ENCODE peak calls at places on chromosomes 11 and 22, in eight cellular contexts. Y is iPS DF 6.9; D is fibroblast of lung; R is A549; C is aorta; Z is CD8-positive, alpha-beta memory T cell; K is right cardiac atrium; W is lower lobe of right lung. E is an unnamed sample. For H3K9me3, the result is how much of the 10 kb centered on the place peaks cover.

GRCh38 chr11:9527481-9528140 is 45.9 kb upstream of the WEE1 start:
- DNase-seq in R (peak), D (peak), W (no peak), K (no peak), Y (no peak), Z (no peak), C (no peak), E (no peak)

GRCh38 chr11:73760066-73760679 is 701 bp downstream of the RAB6A start:
- DNase-seq in R (peak), K (peak), W (peak), C (peak), Z (peak), D (peak), Y (no peak), E (no peak)

GRCh38 chr11:8267831-8268529 is 4.3 kb upstream of the LMO1 start:
- DNase-seq in R (no peak), Y (no peak), W (no peak), K (no peak), C (no peak), Z (no peak), D (peak), E (no peak)

GRCh38 chr22:35131423-35132050 is 65.6 kb downstream of the ISX start:
- DNase-seq in Z (no peak), K (no peak), D (no peak), R (no peak), W (no peak), Y (no peak), C (no peak), E (no peak)

GRCh38 chr11:72225411-72225951 is 914 bp downstream of the INPPL1 start:
- DNase-seq in W (peak), D (no peak), Y (no peak), Z (peak), R (no peak), C (no peak), K (peak), E (no peak)

GRCh38 chr11:20051783-20052399 is 108.4 kb downstream of the DBX1 start:
- DNase-seq in W (no peak), C (no peak), K (no peak), Z (no peak), R (no peak), D (no peak), Y (no peak), E (no peak)

GRCh38 chr11:112113539-112114457 is 27.1 kb downstream of the SDHD start:
- DNase-seq in Z (peak), C (no peak), K (no peak), R (peak), W (no peak), Y (peak), D (peak), E (no peak)

GRCh38 chr11:97990162-97990920 is 1030.4 kb upstream of the CNTN5 start:
- DNase-seq in C (no peak), K (no peak), Z (no peak), W (no peak), Y (no peak), R (no peak), D (peak), E (no peak)

GRCh38 chr11:120789391-120789790 is 234.5 kb upstream of the TBCEL start:
- DNase-seq in R (no peak), Z (no peak), W (no peak), D (no peak), C (no peak), K (no peak), Y (no peak), E (no peak)

GRCh38 chr11:128775513-128775912 is 81.6 kb downstream of the FLI1 start:
- DNase-seq in R (no peak), K (no peak), Z (no peak), Y (no peak), W (no peak), C (no peak), D (peak), E (no peak)

GRCh38 chr11:119305556-119306372 is 11.2 kb downstream of the MCAM start:
- DNase-seq in Z (peak), C (no peak), D (no peak), Y (no peak), K (no peak), W (no peak), R (no peak), E (no peak)

GRCh38 chr22:28479912-28480311 is 199.7 kb downstream of the TTC28 start:
- DNase-seq in D (no peak), Y (no peak), R (no peak), C (no peak), Z (no peak), K (no peak), W (no peak), E (no peak)

GRCh38 chr22:50303848-50304527 is 3.5 kb downstream of the PLXNB2 start:
- DNase-seq in W (peak), R (peak), D (no peak), Y (no peak), K (peak), Z (no peak), C (peak), E (no peak)

GRCh38 chr22:43537019-43537585 is 125.3 kb downstream of the MPPED1 start:
- DNase-seq in Z (no peak), K (no peak), C (no peak), W (no peak), Y (no peak), D (no peak), R (no peak), E (no peak)

GRCh38 chr22:48577014-48577690 is 1250.5 kb downstream of the BRD1 start:
- DNase-seq in R (no peak), C (peak), D (no peak), Y (no peak), K (peak), W (peak), Z (no peak), E (no peak)
- H3K9me3 ChIP-seq in R (under half), C (under half), D (under half), Y (under half), K (under half), W (under half), Z (under half), E (under half)

DNA sequence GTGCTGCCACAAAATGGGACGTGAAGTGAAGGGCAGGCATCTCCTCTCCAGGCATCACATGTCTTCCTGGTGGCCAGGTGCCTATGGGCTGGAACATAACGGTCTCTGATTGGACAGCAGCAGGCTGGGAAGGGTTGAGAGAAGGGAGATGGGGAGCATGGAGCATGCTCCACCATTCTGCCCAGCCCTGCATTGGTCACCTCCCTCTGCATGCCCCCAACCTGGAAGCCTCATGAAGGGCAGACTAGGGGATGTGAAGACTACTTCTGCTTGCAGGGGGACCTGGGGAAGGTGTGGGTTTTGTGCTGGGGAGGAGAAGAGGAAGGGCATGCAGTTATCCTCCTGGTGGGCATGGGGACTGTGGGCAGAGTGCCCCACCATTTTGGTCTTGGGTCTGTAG is 782.2 kb downstream of the TBC1D22A start:
- DNase-seq in R (no peak), C (no peak), Y (no peak), D (no peak), K (no peak), Z (no peak), W (no peak), E (no peak)
- H3K9me3 ChIP-seq in R (under half), C (under half), Y (under half), D (under half), K (under half), Z (under half), W (under half), E (under half)

GRCh38 chr11:2655834-2656622 is 43.8 kb downstream of the KCNQ1OT1 start:
- DNase-seq in W (no peak), D (peak), Z (no peak), Y (no peak), R (peak), K (no peak), C (no peak), E (no peak)
- H3K9me3 ChIP-seq in W (under half), D (under half), Z (under half), Y (under half), R (half or more), K (under half), C (under half), E (under half)

GRCh38 chr22:45484742-45485141 is 17.9 kb upstream of the FBLN1 start:
- DNase-seq in D (no peak), C (no peak), Z (no peak), R (no peak), K (no peak), W (peak), Y (no peak), E (no peak)
- H3K9me3 ChIP-seq in D (under half), C (under half), Z (under half), R (under half), K (under half), W (under half), Y (under half), E (under half)